ENCODE peak calls at places on chromosomes 6 and 20, in four cellular contexts. G, J, D and R are unnamed samples. For H3K36me3, the result is how much of the 10 kb centered on the place peaks cover.

GRCh38 chr20:2163312-2163711 is 61.7 kb downstream of the STK35 start:
- DNase-seq in J (no peak), D (no peak), G (peak), R (no peak)

GRCh38 chr20:57464642-57465211 is 60.2 kb downstream of the CTCFL start:
- DNase-seq in J (no peak), G (no peak), D (no peak), R (no peak)

GRCh38 chr6:53811082-53811481 is 16.3 kb downstream of the LRRC1 start:
- DNase-seq in G (no peak), D (no peak), J (no peak), R (no peak)

GRCh38 chr6:71457883-71458282 is 169.3 kb downstream of the OGFRL1 start:
- DNase-seq in J (no peak), G (no peak), D (no peak), R (no peak)

GRCh38 chr6:42898891-42899361 is 16.9 kb upstream of the PTCRA start:
- DNase-seq in G (peak), D (peak), J (peak), R (no peak)

GRCh38 chr20:6480328-6481030 is 287.0 kb upstream of the BMP2 start:
- DNase-seq in D (no peak), G (no peak), J (no peak), R (no peak)

GRCh38 chr6:149046822-149047246 is 270.7 kb upstream of the TAB2 start:
- DNase-seq in D (no peak), G (no peak), J (no peak), R (no peak)

GRCh38 chr6:100706491-100706890 is 174.6 kb downstream of the ASCC3 start:
- DNase-seq in J (no peak), D (no peak), G (no peak), R (no peak)

GRCh38 chr6:120675886-120676285 is 658.4 kb downstream of the TBC1D32 start:
- DNase-seq in G (no peak), J (no peak), D (no peak), R (no peak)

GRCh38 chr6:120671519-120671918 is 662.8 kb downstream of the TBC1D32 start:
- DNase-seq in G (no peak), J (no peak), D (no peak), R (no peak)
- TF ChIP-seq CTCF in G (no peak), J (no peak), D (no peak), R (no peak)

DNA sequence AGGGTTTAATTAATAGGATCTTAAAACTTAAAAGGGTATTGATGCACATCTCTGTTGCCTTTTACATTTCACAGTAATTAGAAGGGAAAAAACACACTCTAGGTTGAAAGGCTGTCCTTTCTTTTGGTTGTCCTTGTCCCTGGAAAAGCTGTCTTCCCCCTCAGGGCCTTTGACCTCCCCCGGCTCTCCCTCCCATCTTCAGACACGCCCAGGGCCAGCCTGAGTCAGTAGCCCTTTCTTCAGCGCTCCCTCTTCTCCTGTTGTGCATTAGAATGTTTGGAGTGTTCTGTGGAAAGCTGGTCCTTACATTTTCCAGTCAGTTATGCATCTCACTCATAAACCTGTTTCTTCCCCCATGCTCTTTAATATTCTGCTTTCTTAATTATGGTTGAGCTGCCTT is 157.0 kb downstream of the MTHFD1L start:
- DNase-seq in G (no peak), J (no peak), D (no peak), R (no peak)
- H3K36me3 ChIP-seq in G (under half), J (under half), D (under half), R (under half)

GRCh38 chr6:56065408-56065807 is 182.0 kb downstream of the COL21A1 start:
- DNase-seq in G (no peak), J (no peak), D (no peak), R (no peak)

GRCh38 chr6:56058636-56059035 is 183.2 kb upstream of the BMP5 start:
- DNase-seq in G (no peak), J (no peak), D (no peak), R (no peak)

DNA sequence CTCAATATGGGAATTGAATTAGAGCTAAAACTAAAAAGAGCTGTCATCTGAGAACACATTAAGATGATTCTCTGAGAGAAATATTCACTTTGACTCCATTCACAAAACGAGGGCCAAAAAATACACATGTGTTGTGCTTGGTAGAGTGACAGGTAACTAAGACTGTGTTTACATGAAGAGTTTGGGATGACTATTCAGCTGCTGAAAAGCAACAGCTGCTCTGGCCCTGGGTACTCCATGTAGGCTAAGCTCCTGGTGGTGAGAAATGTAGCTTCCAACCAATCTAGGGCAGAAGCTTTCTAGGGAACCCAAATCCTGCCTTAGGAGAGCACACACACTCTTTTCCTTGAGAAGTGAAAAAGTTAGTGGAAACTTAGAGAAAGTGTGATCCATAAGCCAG is 184.5 kb downstream of the COL21A1 start:
- DNase-seq in J (no peak), G (no peak), D (no peak), R (no peak)
- TF ChIP-seq CTCF in J (no peak), G (no peak), D (no peak), R (no peak)

GRCh38 chr6:18246205-18246604 is 18.1 kb downstream of the DEK start:
- DNase-seq in G (no peak), D (no peak), J (no peak), R (no peak)

GRCh38 chr6:18243302-18243893 is 20.9 kb downstream of the DEK start:
- DNase-seq in G (no peak), J (no peak), D (no peak), R (no peak)

GRCh38 chr6:18245079-18245478 is 19.3 kb downstream of the DEK start:
- DNase-seq in D (no peak), G (no peak), J (no peak), R (no peak)

GRCh38 chr6:18245642-18246041 is 18.7 kb downstream of the DEK start:
- DNase-seq in J (no peak), G (no peak), D (no peak), R (no peak)

GRCh38 chr6:18244251-18244650 is 20.1 kb downstream of the DEK start:
- DNase-seq in D (no peak), J (no peak), G (no peak), R (no peak)
- H3K36me3 ChIP-seq in D (half or more), J (under half), G (under half), R (half or more)

DNA sequence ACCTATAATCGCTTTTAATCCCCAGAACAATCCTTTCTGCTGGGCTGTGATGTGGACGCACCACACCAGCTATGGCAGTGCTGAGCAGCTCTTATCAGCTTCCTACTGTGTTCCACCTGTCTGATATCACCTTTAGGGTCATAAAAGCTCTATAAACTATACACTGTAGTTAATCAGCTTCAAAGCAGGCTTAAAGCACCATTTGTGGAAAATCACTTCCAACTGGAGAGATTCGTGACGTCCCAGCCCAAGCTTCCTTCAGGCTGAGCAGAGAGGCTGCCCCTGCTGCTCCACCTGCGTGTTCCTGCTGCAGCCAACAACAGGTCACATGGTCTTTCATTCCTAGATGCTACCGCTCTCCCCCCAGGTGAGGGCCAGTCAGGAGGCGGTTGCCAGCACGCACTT is 156.5 kb downstream of the SMOC2 start:
- DNase-seq in D (no peak), J (no peak), G (peak), R (no peak)
- TF ChIP-seq CTCF in D (no peak), J (no peak), G (no peak), R (no peak)

GRCh38 chr20:35279533-35280174 is 1.7 kb upstream of the MMP24OS start:
- DNase-seq in G (no peak), J (no peak), D (no peak), R (no peak)

GRCh38 chr20:35281506-35282101 is 3.0 kb downstream of the EIF6 start:
- DNase-seq in J (no peak), D (no peak), G (no peak), R (no peak)

GRCh38 chr20:35277531-35278395 is at the start of gene MMP24OS:
- DNase-seq in J (peak), D (peak), G (peak), R (peak)

GRCh38 chr20:35279040-35279439 is 1.1 kb upstream of the MMP24OS start:
- DNase-seq in D (no peak), J (no peak), G (no peak), R (no peak)

GRCh38 chr20:35280523-35280922 is 2.6 kb upstream of the MMP24OS start:
- DNase-seq in G (no peak), D (no peak), J (no peak), R (no peak)
- H3K36me3 ChIP-seq in G (under half), D (under half), J (under half), R (under half)